ENCODE peak calls at places on chromosomes 13 and 19, in four cellular contexts. Z, P, D and I are unnamed samples.

GRCh38 chr13:31159306-31159705 is 2.4 kb downstream of the HSPH1 start:
- DNase-seq in D (no peak), Z (no peak), P (no peak), I (no peak)

GRCh38 chr13:109569938-109570711 is 216.3 kb downstream of the IRS2 start:
- DNase-seq in D (no peak), Z (peak), P (no peak), I (peak)

GRCh38 chr19:29510701-29511265 is 15.0 kb upstream of the VSTM2B start:
- DNase-seq in P (no peak), D (no peak), Z (no peak), I (no peak)

GRCh38 chr19:31535691-31536460 is 186.6 kb upstream of the TSHZ3 start:
- DNase-seq in D (no peak), P (no peak), Z (no peak), I (no peak)

GRCh38 chr13:39451301-39451700 is 151.7 kb downstream of the LHFPL6 start:
- DNase-seq in P (peak), Z (no peak), D (no peak), I (no peak)

GRCh38 chr19:20077791-20078463 is at the start of gene ZNF90:
- DNase-seq in P (peak), Z (peak), D (peak), I (peak)

GRCh38 chr13:96848275-96848674 is 146.0 kb downstream of the OXGR1 start:
- DNase-seq in D (no peak), P (no peak), Z (no peak), I (no peak)

GRCh38 chr19:37698216-37698615 is 21.3 kb downstream of the ZNF607 start:
- DNase-seq in D (no peak), Z (no peak), P (no peak), I (no peak)

GRCh38 chr19:16472992-16473391 is 1.2 kb upstream of the EPS15L1 start:
- DNase-seq in D (no peak), Z (no peak), P (no peak), I (no peak)

GRCh38 chr13:23254506-23254905 is 73.7 kb downstream of the SGCG start:
- DNase-seq in Z (no peak), P (no peak), D (no peak), I (no peak)

GRCh38 chr13:73767191-73767741 is 366.9 kb downstream of the KLF12 start:
- DNase-seq in Z (no peak), P (no peak), D (no peak), I (no peak)

GRCh38 chr13:113464476-113464875 is 11.2 kb upstream of the ADPRHL1 start:
- DNase-seq in Z (no peak), D (no peak), P (no peak), I (no peak)

DNA sequence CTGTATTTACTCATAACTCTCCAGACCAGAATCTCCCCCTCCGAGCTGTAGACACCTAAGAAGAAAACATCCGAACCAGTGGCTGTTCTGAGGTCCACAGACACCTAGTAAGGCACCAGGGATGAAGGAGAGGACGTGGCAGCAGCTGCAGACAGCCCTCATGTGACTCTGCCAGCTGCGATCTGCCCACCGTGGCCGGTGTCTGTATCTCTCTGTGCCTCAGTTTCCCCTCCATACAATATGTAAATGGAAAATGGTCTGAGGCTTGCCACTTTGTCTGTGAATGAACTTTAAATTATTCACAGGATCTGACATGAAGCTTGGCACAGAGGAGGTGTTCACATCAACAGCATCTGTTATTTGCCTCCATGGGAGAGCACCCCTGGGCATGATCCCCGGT is 2.4 kb downstream of the CEACAM4 start:
- DNase-seq in D (no peak), Z (no peak), P (no peak), I (no peak)
- TF ChIP-seq SPI1 in D (no peak), Z (no peak), P (no peak), I (no peak)

DNA sequence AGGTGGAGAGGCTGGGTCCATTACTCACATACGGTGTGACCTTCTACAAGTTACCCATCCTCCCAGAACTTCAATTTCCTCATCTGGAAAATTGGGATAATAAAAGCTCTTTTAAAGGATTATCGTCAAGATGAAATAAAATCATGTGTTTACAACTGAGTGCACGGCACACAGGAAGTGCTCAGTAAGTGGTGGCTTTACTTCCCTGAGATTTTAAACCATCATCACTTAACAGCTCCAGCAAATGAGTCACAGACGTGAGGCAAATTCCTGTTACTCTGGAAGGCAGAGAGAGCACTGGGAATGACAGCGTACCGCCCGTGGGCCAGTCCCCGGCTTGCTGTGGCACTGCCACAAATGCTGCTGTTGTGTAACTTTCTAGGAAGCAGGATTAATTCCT is 64.1 kb downstream of the MRPL57 start:
- DNase-seq in Z (no peak), D (no peak), P (no peak), I (no peak)
- TF ChIP-seq SPI1 in Z (no peak), D (no peak), P (no peak), I (no peak)

DNA sequence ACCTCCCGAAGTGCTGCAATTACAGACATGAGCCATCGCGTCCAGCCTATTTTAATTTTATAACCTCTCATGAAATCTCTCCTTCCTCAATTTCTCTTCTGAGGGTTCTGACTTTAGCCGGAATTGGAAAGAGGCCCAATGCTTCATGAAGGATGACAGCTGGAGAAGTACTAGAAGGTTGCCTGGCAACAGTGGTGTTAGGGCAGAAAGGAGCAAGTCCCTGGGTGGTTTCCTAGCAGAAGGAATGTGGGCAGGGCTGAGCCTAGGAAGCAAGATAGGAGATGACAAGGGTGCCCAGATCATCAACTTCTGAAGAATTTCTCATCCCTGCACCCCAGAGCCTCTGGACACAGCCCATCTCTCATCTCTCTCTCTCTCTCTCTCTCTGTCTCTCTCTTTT is 25.8 kb downstream of the CACNG6 start:
- DNase-seq in D (no peak), Z (no peak), P (no peak), I (no peak)
- TF ChIP-seq SPI1 in D (no peak), Z (no peak), P (no peak), I (no peak)

GRCh38 chr19:13881692-13882418 is 4.9 kb downstream of the NANOS3 start:
- DNase-seq in Z (no peak), D (no peak), P (peak), I (no peak)
- TF ChIP-seq SPI1 in Z (peak), D (no peak), P (peak), I (peak)

DNA sequence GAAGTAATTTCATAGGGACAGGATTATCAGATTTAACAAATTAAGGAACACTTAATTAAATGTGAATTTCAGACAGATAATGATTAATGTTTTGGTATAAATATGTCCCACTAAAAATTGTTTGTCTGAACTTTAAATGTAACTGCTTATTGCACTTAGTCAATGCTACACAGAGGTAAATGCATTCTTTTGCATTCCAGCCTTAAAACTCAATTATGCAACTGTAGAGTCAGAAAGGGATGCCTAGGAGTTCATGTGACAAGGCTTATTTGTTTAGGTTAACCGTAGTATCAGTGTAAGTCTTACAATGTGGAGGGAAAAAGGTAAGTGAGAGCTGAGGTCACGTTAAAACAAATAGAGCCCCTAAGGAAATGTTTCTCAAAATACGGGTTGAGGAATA is 347.2 kb upstream of the ARGLU1 start:
- DNase-seq in D (no peak), P (no peak), Z (no peak), I (no peak)
- TF ChIP-seq SPI1 in D (no peak), P (no peak), Z (no peak), I (no peak)

DNA sequence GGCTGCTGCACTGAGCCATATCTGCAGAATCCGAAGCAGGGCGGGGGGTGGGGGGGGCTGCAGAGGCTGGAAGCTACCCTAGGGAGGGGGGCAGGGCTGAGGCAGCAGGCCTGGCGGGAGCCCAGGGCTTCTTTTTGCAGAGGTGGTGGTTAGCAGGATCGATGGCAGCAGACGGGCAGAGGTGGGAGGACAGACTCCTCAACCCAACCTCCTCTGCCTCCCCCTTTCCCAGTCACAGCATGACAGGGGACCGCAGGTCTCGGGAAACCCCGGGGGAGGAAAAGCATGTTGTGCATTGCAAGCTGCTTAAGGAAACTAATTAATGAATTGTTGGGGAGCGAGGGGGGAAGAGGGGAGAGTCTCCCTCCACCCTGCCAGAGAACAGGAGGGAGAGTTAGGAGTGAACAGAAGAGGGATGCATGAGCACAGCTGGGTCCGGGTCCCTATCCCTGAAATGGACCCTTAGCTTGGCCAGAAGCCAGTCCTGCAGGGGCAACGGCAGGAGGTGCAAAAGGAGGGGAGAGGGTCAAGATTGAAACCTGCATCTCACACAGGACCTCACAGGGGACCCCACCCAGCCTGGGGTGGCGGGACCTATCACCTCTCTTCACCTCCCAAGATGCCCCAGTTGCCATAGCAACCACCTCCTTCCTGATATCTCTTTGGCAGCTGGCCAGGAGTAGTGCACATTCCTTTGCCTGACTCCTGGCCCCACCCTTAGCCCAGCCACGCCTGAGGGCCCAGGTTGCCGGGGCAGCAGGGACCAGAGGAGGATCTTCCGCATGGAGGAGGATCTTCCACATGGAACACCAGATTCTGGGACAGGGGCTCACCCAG is 1.8 kb downstream of the FXYD7 start:
- DNase-seq in Z (no peak), P (no peak), D (peak), I (no peak)
- TF ChIP-seq SPI1 in Z (no peak), P (no peak), D (no peak), I (no peak)

DNA sequence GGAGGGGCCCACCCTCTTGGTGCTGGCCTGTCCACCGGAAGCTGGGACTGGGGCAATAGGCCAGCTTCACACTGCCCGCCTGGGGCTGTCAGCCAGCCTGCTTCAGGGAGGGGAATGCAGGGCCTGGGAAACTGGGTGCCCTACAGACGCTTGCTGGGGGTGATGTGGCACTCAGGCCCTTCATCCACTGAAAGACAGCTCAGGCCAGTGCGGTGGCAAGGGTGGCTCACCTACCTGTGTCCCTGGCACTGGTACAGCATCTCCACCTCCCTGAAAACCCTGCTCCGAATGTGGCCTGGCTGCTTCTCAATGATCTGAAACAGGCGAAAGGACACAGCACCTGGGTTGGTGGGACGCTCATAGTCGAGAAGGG is 7.8 kb downstream of the MKNK2 start:
- DNase-seq in D (no peak), Z (no peak), P (peak), I (no peak)
- TF ChIP-seq SPI1 in D (no peak), Z (no peak), P (no peak), I (no peak)

GRCh38 chr13:99162543-99162942 is 38.1 kb upstream of the UBAC2 start:
- DNase-seq in Z (no peak), P (no peak), D (no peak), I (no peak)

GRCh38 chr13:99164226-99164625 is 36.4 kb upstream of the UBAC2 start:
- DNase-seq in P (no peak), D (no peak), Z (no peak), I (no peak)

GRCh38 chr13:99160415-99160814 is 40.2 kb upstream of the UBAC2 start:
- DNase-seq in D (no peak), P (no peak), Z (no peak), I (no peak)

GRCh38 chr13:99161512-99161911 is 39.1 kb upstream of the UBAC2 start:
- DNase-seq in Z (no peak), D (no peak), P (no peak), I (no peak)

GRCh38 chr13:99162962-99163361 is 37.7 kb upstream of the UBAC2 start:
- DNase-seq in D (no peak), P (no peak), Z (no peak), I (no peak)
- TF ChIP-seq SPI1 in D (no peak), P (no peak), Z (no peak), I (no peak)

GRCh38 chr13:94711561-94712286 is 621 bp downstream of the SOX21 start:
- DNase-seq in D (peak), Z (no peak), P (no peak), I (no peak)

GRCh38 chr13:94712287-94712811 is at the start of gene SOX21:
- DNase-seq in D (no peak), P (no peak), Z (no peak), I (no peak)

GRCh38 chr13:94712812-94713555 is 639 bp upstream of the SOX21 start:
- DNase-seq in P (no peak), D (no peak), Z (no peak), I (no peak)

GRCh38 chr13:94713556-94714182 is 1.3 kb upstream of the SOX21 start:
- DNase-seq in Z (no peak), D (no peak), P (no peak), I (no peak)

GRCh38 chr13:94716016-94716415 is 3.7 kb upstream of the SOX21 start:
- DNase-seq in D (no peak), Z (no peak), P (no peak), I (no peak)
- TF ChIP-seq SPI1 in D (no peak), Z (no peak), P (no peak), I (no peak)